ENCODE peak calls at places on chromosomes 5 and 9, in seven cellular contexts. N, J, S, R, E, L and O are unnamed samples.

GRCh38 chr9:134945509-134946275 is 28.0 kb upstream of the FCN1 start:
- DNase-seq in N (no peak), J (no peak), S (no peak), R (no peak), E (no peak), L (no peak), O (no peak)

GRCh38 chr5:11182441-11183080 is 421.5 kb upstream of the DAP start:
- DNase-seq in N (no peak), J (peak; percentile 56), S (peak; percentile 20), R (no peak), E (peak; percentile 4), L (peak; percentile 16), O (no peak)

GRCh38 chr5:132657676-132658382 is at the start of gene IL13:
- DNase-seq in N (no peak), J (no peak), S (no peak), R (no peak), E (no peak), L (no peak), O (no peak)

GRCh38 chr5:76790632-76791290 is 28.1 kb upstream of the F2RL1 start:
- DNase-seq in N (no peak), J (peak; percentile 100), S (peak; percentile 76), R (no peak), E (peak; percentile 99), L (peak; percentile 98), O (no peak)

GRCh38 chr5:53667621-53668020 is 107.2 kb downstream of the NDUFS4 start:
- DNase-seq in N (no peak), J (no peak), S (no peak), R (no peak), E (no peak), L (no peak), O (no peak)

GRCh38 chr9:129936222-129936621 is 101.0 kb downstream of the USP20 start:
- DNase-seq in N (peak; percentile 32), J (no peak), S (no peak), R (no peak), E (no peak), L (no peak), O (no peak)

GRCh38 chr5:58259685-58260152 is 200.2 kb downstream of the PLK2 start:
- DNase-seq in N (no peak), J (peak; percentile 95), S (peak; percentile 86), R (no peak), E (peak; percentile 100), L (peak; percentile 96), O (peak; percentile 54)

GRCh38 chr9:33445389-33445881 is 2.0 kb downstream of the AQP3 start:
- DNase-seq in N (no peak), J (no peak), S (no peak), R (peak; percentile 29), E (no peak), L (no peak), O (peak; percentile 82)

GRCh38 chr5:142012792-142013388 is at the start of gene GNPDA1:
- DNase-seq in N (peak; percentile 72), J (peak; percentile 68), S (peak; percentile 88), R (peak; percentile 87), E (peak; percentile 30), L (peak; percentile 78), O (peak; percentile 87)

GRCh38 chr9:124480621-124480981 is 26.6 kb downstream of the NR5A1 start:
- DNase-seq in N (no peak), J (peak; percentile 19), S (peak; percentile 92), R (no peak), E (no peak), L (peak; percentile 37), O (no peak)

GRCh38 chr5:115033861-115034260 is 135.8 kb downstream of the TRIM36 start:
- DNase-seq in N (peak; percentile 20), J (no peak), S (no peak), R (no peak), E (no peak), L (peak; percentile 2), O (no peak)

GRCh38 chr5:94362857-94363256 is 255.5 kb downstream of the KIAA0825 start:
- DNase-seq in N (no peak), J (no peak), S (no peak), R (no peak), E (peak; percentile 56), L (peak; percentile 90), O (no peak)

GRCh38 chr9:550267-550790 is 291.2 kb upstream of the DMRT1 start:
- DNase-seq in N (no peak), J (no peak), S (no peak), R (peak; percentile 42), E (no peak), L (no peak), O (no peak)

GRCh38 chr5:51378778-51379652 is 4.2 kb upstream of the ISL1 start:
- DNase-seq in N (no peak), J (no peak), S (no peak), R (no peak), E (peak; percentile 55), L (peak; percentile 49), O (peak; percentile 32)

GRCh38 chr5:135054546-135054945 is 20.5 kb upstream of the PITX1 start:
- DNase-seq in N (no peak), J (no peak), S (no peak), R (no peak), E (no peak), L (no peak), O (no peak)

GRCh38 chr5:74295141-74295540 is 345.4 kb downstream of the ENC1 start:
- DNase-seq in N (no peak), J (no peak), S (no peak), R (no peak), E (no peak), L (no peak), O (no peak)

GRCh38 chr5:31993182-31993961 is 180.7 kb downstream of the GOLPH3 start:
- DNase-seq in N (no peak), J (peak; percentile 78), S (no peak), R (no peak), E (peak; percentile 50), L (no peak), O (no peak)

GRCh38 chr5:19342942-19343341 is 645.1 kb downstream of the CDH18 start:
- DNase-seq in N (no peak), J (no peak), S (no peak), R (no peak), E (no peak), L (no peak), O (no peak)

GRCh38 chr9:13144176-13144820 is 135.2 kb downstream of the MPDZ start:
- DNase-seq in N (no peak), J (no peak), S (no peak), R (no peak), E (no peak), L (no peak), O (no peak)

GRCh38 chr5:167916706-167917105 is 374.7 kb upstream of the WWC1 start:
- DNase-seq in N (no peak), J (peak; percentile 5), S (no peak), R (peak; percentile 14), E (no peak), L (no peak), O (no peak)

GRCh38 chr5:132205385-132206125 is 22.1 kb downstream of the P4HA2 start:
- DNase-seq in N (no peak), J (no peak), S (no peak), R (no peak), E (no peak), L (no peak), O (no peak)

GRCh38 chr9:97386733-97387503 is 25.0 kb upstream of the TDRD7 start:
- DNase-seq in N (peak; percentile 80), J (peak; percentile 69), S (peak; percentile 77), R (peak; percentile 78), E (peak; percentile 34), L (peak; percentile 68), O (peak; percentile 64)

GRCh38 chr9:136856078-136856474 is 3.9 kb downstream of the MAMDC4 start:
- DNase-seq in N (no peak), J (no peak), S (no peak), R (no peak), E (no peak), L (no peak), O (no peak)

GRCh38 chr5:147303976-147304375 is 69.2 kb downstream of the STK32A start:
- DNase-seq in N (no peak), J (peak; percentile 85), S (no peak), R (no peak), E (peak; percentile 11), L (peak; percentile 79), O (peak; percentile 68)

GRCh38 chr9:6600006-6600405 is 45.5 kb downstream of the GLDC start:
- DNase-seq in N (no peak), J (no peak), S (no peak), R (no peak), E (no peak), L (no peak), O (no peak)
- TF ChIP-seq CTCF in N (no peak), J (no peak), S (no peak), R (no peak), E (no peak), L (no peak), O (no peak)

GRCh38 chr5:122600924-122601323 is 174.0 kb upstream of the SNX2 start:
- DNase-seq in N (no peak), J (no peak), S (no peak), R (no peak), E (no peak), L (no peak), O (no peak)
- TF ChIP-seq CTCF in N (no peak), J (no peak), S (no peak), R (no peak), E (no peak), L (no peak), O (no peak)

GRCh38 chr9:133054194-133054890 is 7.4 kb upstream of the CEL start:
- DNase-seq in N (no peak), J (no peak), S (no peak), R (no peak), E (no peak), L (no peak), O (no peak)
- TF ChIP-seq CTCF in N (no peak), J (no peak), S (no peak), R (no peak), E (no peak), L (no peak), O (no peak)

GRCh38 chr5:38723423-38723822 is 122.4 kb upstream of the OSMR start:
- DNase-seq in N (no peak), J (no peak), S (no peak), R (no peak), E (no peak), L (no peak), O (no peak)

GRCh38 chr5:38726279-38726678 is 119.5 kb upstream of the OSMR start:
- DNase-seq in N (no peak), J (no peak), S (no peak), R (no peak), E (no peak), L (no peak), O (no peak)

GRCh38 chr5:38724301-38725030 is 121.3 kb upstream of the OSMR start:
- DNase-seq in N (no peak), J (peak; percentile 67), S (no peak), R (no peak), E (no peak), L (peak; percentile 5), O (no peak)

GRCh38 chr5:38722918-38723317 is 122.9 kb upstream of the OSMR start:
- DNase-seq in N (no peak), J (peak; percentile 11), S (no peak), R (no peak), E (no peak), L (no peak), O (no peak)

DNA sequence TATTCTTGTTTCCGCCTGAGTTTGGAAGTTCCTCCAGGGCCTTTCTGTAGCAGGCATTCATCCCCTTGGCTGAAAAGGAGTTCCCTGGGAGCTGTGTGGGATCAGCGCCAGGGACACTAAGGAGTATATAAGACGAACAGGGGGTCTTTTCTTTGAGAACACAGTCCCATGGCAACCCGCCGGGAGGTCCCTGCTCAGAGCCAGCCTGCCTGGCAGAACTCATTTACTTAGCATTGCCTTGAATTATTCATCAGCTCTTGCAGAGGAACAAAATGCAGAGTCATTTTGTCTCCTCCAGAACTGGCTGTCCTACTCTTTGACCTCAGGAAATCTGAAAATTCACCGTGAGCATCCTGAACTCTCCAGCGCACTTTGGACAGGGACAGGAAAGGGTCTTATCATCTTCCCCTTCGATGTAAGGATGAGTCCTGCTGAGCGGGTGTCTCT is 120.4 kb upstream of the OSMR start:
- DNase-seq in N (peak; percentile 40), J (no peak), S (no peak), R (no peak), E (no peak), L (no peak), O (no peak)
- TF ChIP-seq CTCF in N (no peak), J (no peak), S (no peak), R (no peak), E (no peak), L (no peak), O (no peak)